ENCODE peak calls at places on chromosomes 5 and 9, in seven cellular contexts. J, L, C, M, B, H and X are unnamed samples.

GRCh38 chr5:82334856-82335255 is 56.7 kb upstream of the RPS23 start:
- DNase-seq in J (no peak), B (no peak), L (peak; percentile 95), H (no peak), M (no peak), C (no peak), X (no peak)

GRCh38 chr9:104232781-104233341 is 138.8 kb downstream of the SMC2 start:
- DNase-seq in L (no peak), J (no peak), M (no peak), B (no peak), H (no peak), C (no peak), X (no peak)

GRCh38 chr9:81789751-81790150 is 100.4 kb upstream of the TLE1 start:
- DNase-seq in B (no peak), M (no peak), J (no peak), C (no peak), H (no peak), L (peak; percentile 67), X (no peak)

GRCh38 chr5:146026307-146027010 is 78.9 kb downstream of the PLAC8L1 start:
- DNase-seq in B (no peak), L (no peak), J (no peak), M (no peak), H (no peak), C (no peak), X (no peak)

GRCh38 chr5:154899107-154899816 is 38.7 kb downstream of the GEMIN5 start:
- DNase-seq in M (no peak), L (no peak), B (no peak), H (no peak), J (no peak), C (no peak), X (no peak)

GRCh38 chr5:138545919-138546562 is 3.0 kb upstream of the ETF1 start:
- DNase-seq in B (no peak), M (no peak), L (peak; percentile 49), J (no peak), H (no peak), C (no peak), X (no peak)

GRCh38 chr9:84386753-84387152 is 46.2 kb upstream of the SLC28A3 start:
- DNase-seq in J (no peak), B (no peak), L (no peak), M (no peak), H (no peak), C (no peak), X (no peak)

GRCh38 chr5:882253-883185 is 10.1 kb downstream of the BRD9 start:
- DNase-seq in M (no peak), C (no peak), J (no peak), L (no peak), H (no peak), B (no peak), X (no peak)

GRCh38 chr9:130607640-130608420 is 28.5 kb downstream of the FUBP3 start:
- DNase-seq in L (peak; percentile 67), M (no peak), C (no peak), H (no peak), J (no peak), B (no peak), X (no peak)

GRCh38 chr9:109107402-109108240 is 12.1 kb downstream of the TMEM245 start:
- DNase-seq in M (no peak), L (peak; percentile 81), H (no peak), C (peak; percentile 75), B (no peak), J (no peak), X (no peak)

GRCh38 chr9:109317979-109318671 is 2.7 kb downstream of the EPB41L4B start:
- DNase-seq in J (no peak), M (peak; percentile 11), H (no peak), C (no peak), L (no peak), B (no peak), X (no peak)

GRCh38 chr9:130128782-130129424 is 43.3 kb upstream of the NCS1 start:
- DNase-seq in C (peak; percentile 83), L (peak; percentile 99), H (peak; percentile 50), M (no peak), J (no peak), B (peak; percentile 15), X (no peak)

GRCh38 chr5:133251296-133252132 is 199.7 kb downstream of the HSPA4 start:
- DNase-seq in J (no peak), H (no peak), L (no peak), C (peak; percentile 54), M (no peak), B (no peak), X (peak; percentile 70)

GRCh38 chr5:164057121-164057520 is 551.7 kb downstream of the MAT2B start:
- DNase-seq in J (no peak), H (no peak), M (no peak), B (no peak), C (no peak), L (no peak), X (no peak)

GRCh38 chr5:135434591-135435466 is 12.3 kb downstream of the DCANP1 start:
- DNase-seq in C (no peak), B (no peak), H (no peak), L (peak; percentile 72), J (no peak), M (no peak), X (no peak)

GRCh38 chr5:30042677-30043076 is 1150.8 kb upstream of the CDH6 start:
- DNase-seq in L (no peak), B (no peak), M (no peak), J (no peak), H (no peak), C (no peak), X (no peak)

GRCh38 chr9:5441043-5441442 is 3.3 kb upstream of the PLGRKT start:
- DNase-seq in C (no peak), B (no peak), J (no peak), M (no peak), L (peak; percentile 79), H (no peak), X (no peak)

GRCh38 chr9:133991964-133992779 is at the start of gene VAV2:
- DNase-seq in L (peak; percentile 45), J (peak; percentile 58), H (peak; percentile 70), M (peak; percentile 62), C (no peak), B (peak; percentile 23), X (peak; percentile 56)

GRCh38 chr9:18990494-18990893 is 42.5 kb downstream of the SAXO1 start:
- DNase-seq in L (no peak), J (no peak), B (no peak), C (no peak), M (no peak), H (no peak), X (no peak)

GRCh38 chr9:93302586-93303257 is 118.8 kb downstream of the WNK2 start:
- DNase-seq in B (peak; percentile 35), M (peak; percentile 75), H (peak; percentile 44), J (no peak), C (peak; percentile 61), L (peak; percentile 58), X (peak; percentile 60)

GRCh38 chr5:54902817-54903473 is 82.4 kb downstream of the ESM1 start:
- DNase-seq in J (no peak), H (no peak), L (peak; percentile 41), B (no peak), M (no peak), C (no peak), X (no peak)

GRCh38 chr9:90441814-90442213 is 200.8 kb downstream of the DIRAS2 start:
- DNase-seq in L (no peak), J (no peak), C (peak; percentile 96), B (no peak), H (no peak), M (no peak), X (peak; percentile 53)

GRCh38 chr5:87048156-87048555 is 219.5 kb upstream of the RASA1 start:
- DNase-seq in B (no peak), L (no peak), J (no peak), C (no peak), H (no peak), M (no peak), X (peak; percentile 31)

GRCh38 chr9:116683535-116683934 is 3.6 kb upstream of the TRIM32 start:
- DNase-seq in B (no peak), M (no peak), L (no peak), H (no peak), J (no peak), C (no peak), X (no peak)
- TF ChIP-seq CTCF in B (no peak), M (no peak), L (no peak), H (no peak), J (no peak), C (no peak), X (no peak)

DNA sequence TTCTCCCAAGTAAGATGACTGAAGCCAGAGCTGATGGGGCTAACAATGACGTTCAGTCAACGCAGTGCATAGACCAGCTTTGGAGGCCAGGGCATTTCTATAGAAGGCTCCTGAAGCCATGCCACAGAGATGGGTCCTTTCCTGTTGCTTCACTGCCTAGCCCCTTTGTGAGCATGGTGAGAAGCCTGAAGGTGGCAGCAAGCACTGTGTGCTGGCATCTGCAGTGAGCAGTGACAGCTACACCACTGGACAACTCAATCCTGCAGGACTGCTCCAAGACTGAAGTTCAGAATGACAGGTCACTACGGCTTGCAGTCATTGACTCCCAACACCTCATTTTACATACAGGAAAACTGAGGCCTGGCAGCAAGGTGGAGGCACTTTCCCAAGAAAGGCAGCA is 229.0 kb downstream of the TSSK1B start:
- DNase-seq in B (no peak), J (no peak), C (no peak), L (no peak), H (no peak), M (no peak), X (peak; percentile 32)
- TF ChIP-seq CTCF in B (no peak), J (no peak), C (no peak), L (no peak), H (no peak), M (no peak), X (no peak)

GRCh38 chr9:73170185-73170957 is 18.7 kb downstream of the ANXA1 start:
- DNase-seq in C (no peak), J (no peak), B (no peak), M (no peak), L (no peak), H (no peak), X (no peak)
- TF ChIP-seq CTCF in C (no peak), J (no peak), B (no peak), M (no peak), L (no peak), H (no peak), X (no peak)

GRCh38 chr5:157322581-157322980 is 56.7 kb downstream of the CYFIP2 start:
- DNase-seq in B (no peak), C (no peak), L (no peak), H (no peak), M (no peak), J (no peak), X (no peak)

GRCh38 chr5:157327771-157328170 is 61.8 kb downstream of the CYFIP2 start:
- DNase-seq in J (no peak), B (no peak), M (no peak), L (no peak), H (no peak), C (no peak), X (no peak)

GRCh38 chr5:157326440-157327023 is 60.6 kb downstream of the CYFIP2 start:
- DNase-seq in H (no peak), M (no peak), C (no peak), J (no peak), B (no peak), L (no peak), X (no peak)

GRCh38 chr5:157323107-157323706 is 57.3 kb downstream of the CYFIP2 start:
- DNase-seq in B (no peak), C (no peak), H (no peak), M (peak; percentile 27), J (no peak), L (no peak), X (no peak)

DNA sequence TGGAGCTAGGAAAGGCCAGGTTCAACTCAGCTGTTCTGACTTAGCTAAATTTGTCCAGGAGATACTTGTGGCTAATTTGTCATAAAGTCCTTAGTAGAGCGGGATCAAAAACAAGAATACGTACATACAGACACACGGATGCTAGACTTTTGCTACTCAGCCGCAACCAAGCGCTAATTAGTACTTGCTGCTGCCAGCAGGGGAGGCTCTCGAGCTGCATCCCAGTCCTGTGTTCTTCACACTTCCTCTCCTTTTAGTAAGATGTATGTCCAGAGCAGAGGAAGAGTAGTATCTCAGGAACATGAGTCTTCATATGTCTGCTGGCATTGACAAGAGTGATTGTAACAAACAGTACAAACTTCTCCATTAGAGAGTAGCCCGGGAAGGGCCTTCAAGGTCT is 58.3 kb downstream of the CYFIP2 start:
- DNase-seq in H (no peak), L (no peak), M (peak; percentile 30), B (no peak), J (no peak), C (no peak), X (peak; percentile 18)
- TF ChIP-seq CTCF in H (no peak), L (peak; percentile 40), M (peak; percentile 33), B (no peak), J (peak; percentile 20), C (peak; percentile 46), X (peak; percentile 21)